ENCODE peak calls at places on chromosome 10, in seven cellular contexts. One of them, this sample, is unnamed.

GRCh38 chr10:22573820-22574569 is 140.4 kb downstream of the PIP4K2A start:
- DNase-seq in glomerular endothelial cell: no peak
- DNase-seq in COLO829: peak
- DNase-seq in mesenchymal stem cell: peak
- DNase-seq in effector memory CD4-positive, alpha-beta T cell: no peak
- DNase-seq in stimulated activated naive CD4-positive, alpha-beta T cell: peak
- DNase-seq in NCI-H2029: no peak
- DNase-seq in this sample: no peak

GRCh38 chr10:43749940-43750552 is 101.4 kb upstream of the ZNF32 start:
- DNase-seq in mesenchymal stem cell: peak
- DNase-seq in stimulated activated naive CD4-positive, alpha-beta T cell: no peak
- DNase-seq in NCI-H2029: no peak
- DNase-seq in effector memory CD4-positive, alpha-beta T cell: no peak
- DNase-seq in glomerular endothelial cell: no peak
- DNase-seq in COLO829: no peak
- DNase-seq in this sample: no peak

GRCh38 chr10:32893431-32893830 is 64.6 kb downstream of the ITGB1 start:
- DNase-seq in glomerular endothelial cell: no peak
- DNase-seq in NCI-H2029: no peak
- DNase-seq in stimulated activated naive CD4-positive, alpha-beta T cell: no peak
- DNase-seq in effector memory CD4-positive, alpha-beta T cell: no peak
- DNase-seq in mesenchymal stem cell: no peak
- DNase-seq in COLO829: no peak
- DNase-seq in this sample: no peak

GRCh38 chr10:7826971-7827370 is 8.7 kb downstream of the TAF3 start:
- DNase-seq in glomerular endothelial cell: no peak
- DNase-seq in NCI-H2029: no peak
- DNase-seq in effector memory CD4-positive, alpha-beta T cell: no peak
- DNase-seq in COLO829: no peak
- DNase-seq in mesenchymal stem cell: peak
- DNase-seq in stimulated activated naive CD4-positive, alpha-beta T cell: no peak
- DNase-seq in this sample: no peak

GRCh38 chr10:131855763-131856401 is 44.9 kb upstream of the PPP2R2D start:
- DNase-seq in effector memory CD4-positive, alpha-beta T cell: no peak
- DNase-seq in stimulated activated naive CD4-positive, alpha-beta T cell: no peak
- DNase-seq in glomerular endothelial cell: no peak
- DNase-seq in mesenchymal stem cell: no peak
- DNase-seq in NCI-H2029: no peak
- DNase-seq in COLO829: no peak
- DNase-seq in this sample: no peak

GRCh38 chr10:53140516-53140915 is 367.9 kb upstream of the MBL2 start:
- DNase-seq in COLO829: no peak
- DNase-seq in mesenchymal stem cell: peak
- DNase-seq in NCI-H2029: no peak
- DNase-seq in effector memory CD4-positive, alpha-beta T cell: no peak
- DNase-seq in stimulated activated naive CD4-positive, alpha-beta T cell: no peak
- DNase-seq in glomerular endothelial cell: no peak
- DNase-seq in this sample: no peak

GRCh38 chr10:42113158-42113450 is 525.3 kb downstream of the ZNF33B start:
- DNase-seq in COLO829: no peak
- DNase-seq in stimulated activated naive CD4-positive, alpha-beta T cell: no peak
- DNase-seq in glomerular endothelial cell: no peak
- DNase-seq in effector memory CD4-positive, alpha-beta T cell: no peak
- DNase-seq in mesenchymal stem cell: no peak
- DNase-seq in NCI-H2029: no peak
- DNase-seq in this sample: no peak

GRCh38 chr10:92829042-92829785 is 19.1 kb upstream of the EXOC6 start:
- DNase-seq in glomerular endothelial cell: no peak
- DNase-seq in stimulated activated naive CD4-positive, alpha-beta T cell: no peak
- DNase-seq in effector memory CD4-positive, alpha-beta T cell: no peak
- DNase-seq in COLO829: no peak
- DNase-seq in mesenchymal stem cell: no peak
- DNase-seq in NCI-H2029: no peak
- DNase-seq in this sample: no peak

This sample was measured in Right ventricle myocardium inferior.